ENCODE peak calls at places on chromosome 1, in nine cellular contexts. One of them, this sample, is unnamed.

GRCh38 chr1:222948079-222948478 is 133.2 kb downstream of the DISP1 start:
- DNase-seq in T-helper 2 cell: no peak
- DNase-seq in PC-9: no peak
- DNase-seq in Calu3: no peak
- DNase-seq in iris pigment epithelial cell: no peak
- DNase-seq in hepatocyte: no peak
- DNase-seq in B cell: no peak
- DNase-seq in activated CD8-positive, alpha-beta memory T cell treated with anti-CD3 and anti-CD28 coated beads, Interleukin-2, amount 10 ng/mL, durations not matched to agents 7 days and 5 days: no peak
- DNase-seq in kidney epithelial cell: no peak
- DNase-seq in this sample: no peak

GRCh38 chr1:51607676-51608075 is 9.2 kb upstream of the OSBPL9 start:
- DNase-seq in Calu3: no peak
- DNase-seq in PC-9: peak
- DNase-seq in iris pigment epithelial cell: no peak
- DNase-seq in T-helper 2 cell: no peak
- DNase-seq in hepatocyte: no peak
- DNase-seq in kidney epithelial cell: no peak
- DNase-seq in activated CD8-positive, alpha-beta memory T cell treated with anti-CD3 and anti-CD28 coated beads, Interleukin-2, amount 10 ng/mL, durations not matched to agents 7 days and 5 days: no peak
- DNase-seq in B cell: no peak
- DNase-seq in this sample: no peak

GRCh38 chr1:16249838-16250241 is 12.9 kb upstream of the CPLANE2 start:
- DNase-seq in hepatocyte: peak
- DNase-seq in iris pigment epithelial cell: peak
- DNase-seq in activated CD8-positive, alpha-beta memory T cell treated with anti-CD3 and anti-CD28 coated beads, Interleukin-2, amount 10 ng/mL, durations not matched to agents 7 days and 5 days: no peak
- DNase-seq in kidney epithelial cell: no peak
- DNase-seq in T-helper 2 cell: no peak
- DNase-seq in Calu3: no peak
- DNase-seq in B cell: no peak
- DNase-seq in PC-9: no peak
- DNase-seq in this sample: no peak

GRCh38 chr1:23567996-23568607 is 8.8 kb upstream of the ID3 start:
- DNase-seq in kidney epithelial cell: no peak
- DNase-seq in PC-9: no peak
- DNase-seq in T-helper 2 cell: no peak
- DNase-seq in activated CD8-positive, alpha-beta memory T cell treated with anti-CD3 and anti-CD28 coated beads, Interleukin-2, amount 10 ng/mL, durations not matched to agents 7 days and 5 days: no peak
- DNase-seq in B cell: peak
- DNase-seq in hepatocyte: no peak
- DNase-seq in iris pigment epithelial cell: no peak
- DNase-seq in Calu3: no peak
- DNase-seq in this sample: no peak

GRCh38 chr1:14761754-14762153 is 163.3 kb downstream of the KAZN start:
- DNase-seq in hepatocyte: no peak
- DNase-seq in kidney epithelial cell: no peak
- DNase-seq in B cell: no peak
- DNase-seq in PC-9: no peak
- DNase-seq in Calu3: no peak
- DNase-seq in T-helper 2 cell: no peak
- DNase-seq in iris pigment epithelial cell: no peak
- DNase-seq in activated CD8-positive, alpha-beta memory T cell treated with anti-CD3 and anti-CD28 coated beads, Interleukin-2, amount 10 ng/mL, durations not matched to agents 7 days and 5 days: no peak
- DNase-seq in this sample: no peak

GRCh38 chr1:155648207-155649147 is 38.5 kb downstream of the MSTO1 start:
- DNase-seq in hepatocyte: peak
- DNase-seq in B cell: no peak
- DNase-seq in PC-9: peak
- DNase-seq in T-helper 2 cell: no peak
- DNase-seq in activated CD8-positive, alpha-beta memory T cell treated with anti-CD3 and anti-CD28 coated beads, Interleukin-2, amount 10 ng/mL, durations not matched to agents 7 days and 5 days: no peak
- DNase-seq in iris pigment epithelial cell: peak
- DNase-seq in kidney epithelial cell: peak
- DNase-seq in Calu3: peak
- DNase-seq in this sample: peak

GRCh38 chr1:67590329-67590728 is 94.7 kb upstream of the GADD45A start:
- DNase-seq in activated CD8-positive, alpha-beta memory T cell treated with anti-CD3 and anti-CD28 coated beads, Interleukin-2, amount 10 ng/mL, durations not matched to agents 7 days and 5 days: no peak
- DNase-seq in Calu3: no peak
- DNase-seq in hepatocyte: no peak
- DNase-seq in B cell: no peak
- DNase-seq in T-helper 2 cell: no peak
- DNase-seq in iris pigment epithelial cell: peak
- DNase-seq in kidney epithelial cell: no peak
- DNase-seq in PC-9: no peak
- DNase-seq in this sample: no peak

GRCh38 chr1:214427871-214428277 is 123.5 kb downstream of the PTPN14 start:
- DNase-seq in T-helper 2 cell: no peak
- DNase-seq in PC-9: peak
- DNase-seq in activated CD8-positive, alpha-beta memory T cell treated with anti-CD3 and anti-CD28 coated beads, Interleukin-2, amount 10 ng/mL, durations not matched to agents 7 days and 5 days: peak
- DNase-seq in hepatocyte: no peak
- DNase-seq in iris pigment epithelial cell: peak
- DNase-seq in kidney epithelial cell: peak
- DNase-seq in B cell: no peak
- DNase-seq in Calu3: peak
- DNase-seq in this sample: peak

GRCh38 chr1:220498188-220498587 is 29.7 kb upstream of the MARK1 start:
- DNase-seq in B cell: no peak
- DNase-seq in activated CD8-positive, alpha-beta memory T cell treated with anti-CD3 and anti-CD28 coated beads, Interleukin-2, amount 10 ng/mL, durations not matched to agents 7 days and 5 days: no peak
- DNase-seq in PC-9: no peak
- DNase-seq in kidney epithelial cell: peak
- DNase-seq in hepatocyte: no peak
- DNase-seq in Calu3: no peak
- DNase-seq in T-helper 2 cell: no peak
- DNase-seq in iris pigment epithelial cell: peak
- DNase-seq in this sample: no peak

GRCh38 chr1:84689514-84690396 is 506 bp downstream of the SSX2IP start:
- DNase-seq in B cell: no peak
- DNase-seq in kidney epithelial cell: no peak
- DNase-seq in Calu3: peak
- DNase-seq in T-helper 2 cell: no peak
- DNase-seq in iris pigment epithelial cell: peak
- DNase-seq in PC-9: no peak
- DNase-seq in activated CD8-positive, alpha-beta memory T cell treated with anti-CD3 and anti-CD28 coated beads, Interleukin-2, amount 10 ng/mL, durations not matched to agents 7 days and 5 days: peak
- DNase-seq in hepatocyte: peak
- DNase-seq in this sample: no peak

GRCh38 chr1:196193891-196194559 is 414.2 kb downstream of the KCNT2 start:
- DNase-seq in Calu3: no peak
- DNase-seq in iris pigment epithelial cell: peak
- DNase-seq in hepatocyte: no peak
- DNase-seq in activated CD8-positive, alpha-beta memory T cell treated with anti-CD3 and anti-CD28 coated beads, Interleukin-2, amount 10 ng/mL, durations not matched to agents 7 days and 5 days: no peak
- DNase-seq in kidney epithelial cell: no peak
- DNase-seq in B cell: no peak
- DNase-seq in T-helper 2 cell: no peak
- DNase-seq in PC-9: no peak
- DNase-seq in this sample: peak

GRCh38 chr1:176033474-176033873 is 173.6 kb downstream of the COP1 start:
- DNase-seq in B cell: no peak
- DNase-seq in Calu3: no peak
- DNase-seq in T-helper 2 cell: no peak
- DNase-seq in iris pigment epithelial cell: peak
- DNase-seq in hepatocyte: no peak
- DNase-seq in kidney epithelial cell: no peak
- DNase-seq in PC-9: no peak
- DNase-seq in activated CD8-positive, alpha-beta memory T cell treated with anti-CD3 and anti-CD28 coated beads, Interleukin-2, amount 10 ng/mL, durations not matched to agents 7 days and 5 days: no peak
- DNase-seq in this sample: no peak

GRCh38 chr1:8858888-8859706 is 19.4 kb downstream of the ENO1 start:
- DNase-seq in activated CD8-positive, alpha-beta memory T cell treated with anti-CD3 and anti-CD28 coated beads, Interleukin-2, amount 10 ng/mL, durations not matched to agents 7 days and 5 days: peak
- DNase-seq in Calu3: peak
- DNase-seq in kidney epithelial cell: no peak
- DNase-seq in hepatocyte: peak
- DNase-seq in T-helper 2 cell: no peak
- DNase-seq in PC-9: peak
- DNase-seq in iris pigment epithelial cell: peak
- DNase-seq in B cell: peak
- DNase-seq in this sample: no peak

GRCh38 chr1:236160540-236161127 is 18.3 kb downstream of the GPR137B start:
- DNase-seq in Calu3: no peak
- DNase-seq in kidney epithelial cell: no peak
- DNase-seq in B cell: no peak
- DNase-seq in iris pigment epithelial cell: no peak
- DNase-seq in T-helper 2 cell: no peak
- DNase-seq in hepatocyte: no peak
- DNase-seq in activated CD8-positive, alpha-beta memory T cell treated with anti-CD3 and anti-CD28 coated beads, Interleukin-2, amount 10 ng/mL, durations not matched to agents 7 days and 5 days: no peak
- DNase-seq in PC-9: no peak
- DNase-seq in this sample: no peak

GRCh38 chr1:64922336-64922735 is 44.0 kb downstream of the JAK1 start:
- DNase-seq in PC-9: no peak
- DNase-seq in T-helper 2 cell: no peak
- DNase-seq in activated CD8-positive, alpha-beta memory T cell treated with anti-CD3 and anti-CD28 coated beads, Interleukin-2, amount 10 ng/mL, durations not matched to agents 7 days and 5 days: no peak
- DNase-seq in B cell: no peak
- DNase-seq in Calu3: no peak
- DNase-seq in hepatocyte: no peak
- DNase-seq in iris pigment epithelial cell: no peak
- DNase-seq in kidney epithelial cell: no peak
- DNase-seq in this sample: no peak

GRCh38 chr1:206826409-206826808 is 39.0 kb upstream of the IL20 start:
- DNase-seq in iris pigment epithelial cell: no peak
- DNase-seq in PC-9: peak
- DNase-seq in activated CD8-positive, alpha-beta memory T cell treated with anti-CD3 and anti-CD28 coated beads, Interleukin-2, amount 10 ng/mL, durations not matched to agents 7 days and 5 days: peak
- DNase-seq in B cell: no peak
- DNase-seq in hepatocyte: no peak
- DNase-seq in kidney epithelial cell: no peak
- DNase-seq in Calu3: no peak
- DNase-seq in T-helper 2 cell: no peak
- DNase-seq in this sample: no peak

GRCh38 chr1:36480161-36480560 is 2.6 kb downstream of the CSF3R start:
- DNase-seq in activated CD8-positive, alpha-beta memory T cell treated with anti-CD3 and anti-CD28 coated beads, Interleukin-2, amount 10 ng/mL, durations not matched to agents 7 days and 5 days: no peak
- DNase-seq in hepatocyte: no peak
- DNase-seq in PC-9: no peak
- DNase-seq in Calu3: no peak
- DNase-seq in kidney epithelial cell: no peak
- DNase-seq in B cell: peak
- DNase-seq in iris pigment epithelial cell: no peak
- DNase-seq in T-helper 2 cell: no peak
- DNase-seq in this sample: no peak

GRCh38 chr1:52574594-52574993 is 21.7 kb upstream of the TUT4 start:
- DNase-seq in PC-9: peak
- DNase-seq in kidney epithelial cell: no peak
- DNase-seq in T-helper 2 cell: no peak
- DNase-seq in hepatocyte: peak
- DNase-seq in B cell: no peak
- DNase-seq in activated CD8-positive, alpha-beta memory T cell treated with anti-CD3 and anti-CD28 coated beads, Interleukin-2, amount 10 ng/mL, durations not matched to agents 7 days and 5 days: no peak
- DNase-seq in Calu3: no peak
- DNase-seq in iris pigment epithelial cell: peak
- DNase-seq in this sample: peak

GRCh38 chr1:91020486-91020885 is 1.3 kb downstream of the ZNF644 start:
- DNase-seq in PC-9: no peak
- DNase-seq in hepatocyte: no peak
- DNase-seq in kidney epithelial cell: no peak
- DNase-seq in activated CD8-positive, alpha-beta memory T cell treated with anti-CD3 and anti-CD28 coated beads, Interleukin-2, amount 10 ng/mL, durations not matched to agents 7 days and 5 days: no peak
- DNase-seq in B cell: no peak
- DNase-seq in iris pigment epithelial cell: no peak
- DNase-seq in Calu3: no peak
- DNase-seq in T-helper 2 cell: no peak
- DNase-seq in this sample: no peak

GRCh38 chr1:119254067-119254720 is 113.7 kb upstream of the WARS2 start:
- DNase-seq in B cell: no peak
- DNase-seq in activated CD8-positive, alpha-beta memory T cell treated with anti-CD3 and anti-CD28 coated beads, Interleukin-2, amount 10 ng/mL, durations not matched to agents 7 days and 5 days: no peak
- DNase-seq in hepatocyte: no peak
- DNase-seq in iris pigment epithelial cell: no peak
- DNase-seq in T-helper 2 cell: no peak
- DNase-seq in kidney epithelial cell: no peak
- DNase-seq in PC-9: peak
- DNase-seq in Calu3: no peak
- DNase-seq in this sample: no peak

GRCh38 chr1:54460346-54460745 is 54.2 kb upstream of the SSBP3 start:
- DNase-seq in B cell: no peak
- DNase-seq in activated CD8-positive, alpha-beta memory T cell treated with anti-CD3 and anti-CD28 coated beads, Interleukin-2, amount 10 ng/mL, durations not matched to agents 7 days and 5 days: no peak
- DNase-seq in kidney epithelial cell: no peak
- DNase-seq in iris pigment epithelial cell: no peak
- DNase-seq in Calu3: no peak
- DNase-seq in PC-9: no peak
- DNase-seq in hepatocyte: no peak
- DNase-seq in T-helper 2 cell: no peak
- DNase-seq in this sample: no peak

GRCh38 chr1:173269490-173270230 is 62.5 kb upstream of the TNFSF4 start:
- DNase-seq in activated CD8-positive, alpha-beta memory T cell treated with anti-CD3 and anti-CD28 coated beads, Interleukin-2, amount 10 ng/mL, durations not matched to agents 7 days and 5 days: no peak
- DNase-seq in hepatocyte: no peak
- DNase-seq in kidney epithelial cell: peak
- DNase-seq in T-helper 2 cell: no peak
- DNase-seq in Calu3: peak
- DNase-seq in PC-9: peak
- DNase-seq in iris pigment epithelial cell: peak
- DNase-seq in B cell: no peak
- DNase-seq in this sample: peak

GRCh38 chr1:158951956-158952355 is 20.6 kb downstream of the PYHIN1 start:
- DNase-seq in PC-9: no peak
- DNase-seq in Calu3: no peak
- DNase-seq in kidney epithelial cell: no peak
- DNase-seq in B cell: peak
- DNase-seq in iris pigment epithelial cell: no peak
- DNase-seq in T-helper 2 cell: no peak
- DNase-seq in activated CD8-positive, alpha-beta memory T cell treated with anti-CD3 and anti-CD28 coated beads, Interleukin-2, amount 10 ng/mL, durations not matched to agents 7 days and 5 days: no peak
- DNase-seq in hepatocyte: no peak
- DNase-seq in this sample: no peak

GRCh38 chr1:232463226-232463625 is 166.7 kb downstream of the SIPA1L2 start:
- DNase-seq in hepatocyte: no peak
- DNase-seq in T-helper 2 cell: no peak
- DNase-seq in Calu3: no peak
- DNase-seq in iris pigment epithelial cell: peak
- DNase-seq in PC-9: no peak
- DNase-seq in kidney epithelial cell: no peak
- DNase-seq in activated CD8-positive, alpha-beta memory T cell treated with anti-CD3 and anti-CD28 coated beads, Interleukin-2, amount 10 ng/mL, durations not matched to agents 7 days and 5 days: no peak
- DNase-seq in B cell: no peak
- DNase-seq in this sample: no peak

GRCh38 chr1:155942578-155943141 is 1.2 kb downstream of the RXFP4 start:
- DNase-seq in PC-9: no peak
- DNase-seq in Calu3: no peak
- DNase-seq in B cell: no peak
- DNase-seq in hepatocyte: no peak
- DNase-seq in T-helper 2 cell: no peak
- DNase-seq in kidney epithelial cell: no peak
- DNase-seq in activated CD8-positive, alpha-beta memory T cell treated with anti-CD3 and anti-CD28 coated beads, Interleukin-2, amount 10 ng/mL, durations not matched to agents 7 days and 5 days: no peak
- DNase-seq in iris pigment epithelial cell: no peak
- DNase-seq in this sample: no peak

GRCh38 chr1:109253803-109254620 is 4.7 kb downstream of the CELSR2 start:
- DNase-seq in T-helper 2 cell: no peak
- DNase-seq in iris pigment epithelial cell: peak
- DNase-seq in kidney epithelial cell: peak
- DNase-seq in activated CD8-positive, alpha-beta memory T cell treated with anti-CD3 and anti-CD28 coated beads, Interleukin-2, amount 10 ng/mL, durations not matched to agents 7 days and 5 days: no peak
- DNase-seq in B cell: no peak
- DNase-seq in hepatocyte: no peak
- DNase-seq in PC-9: no peak
- DNase-seq in Calu3: no peak
- DNase-seq in this sample: peak

GRCh38 chr1:100606438-100606837 is 68.5 kb downstream of the GPR88 start:
- DNase-seq in T-helper 2 cell: no peak
- DNase-seq in hepatocyte: peak
- DNase-seq in kidney epithelial cell: peak
- DNase-seq in B cell: no peak
- DNase-seq in iris pigment epithelial cell: peak
- DNase-seq in Calu3: peak
- DNase-seq in PC-9: peak
- DNase-seq in activated CD8-positive, alpha-beta memory T cell treated with anti-CD3 and anti-CD28 coated beads, Interleukin-2, amount 10 ng/mL, durations not matched to agents 7 days and 5 days: no peak
- DNase-seq in this sample: no peak